ENCODE peak calls at places on chromosomes 11 and 22, in four cellular contexts. W is fibroblast of mammary gland, P is cardiac fibroblast, I is foreskin fibroblast. D is an unnamed sample.

GRCh38 chr11:14308114-14308896 is 50.7 kb downstream of the RRAS2 start:
- DNase-seq in I (peak), W (peak), P (peak), D (no peak)

GRCh38 chr11:132685174-132685611 is 847.1 kb downstream of the OPCML start:
- DNase-seq in I (peak), P (peak), W (no peak), D (peak)

GRCh38 chr11:116646191-116646590 is 126.6 kb downstream of the BUD13 start:
- DNase-seq in W (no peak), I (no peak), P (no peak), D (no peak)

GRCh38 chr11:59706518-59707285 is 6.9 kb downstream of the OR10V1 start:
- DNase-seq in P (peak), I (peak), W (peak), D (peak)

GRCh38 chr22:45934659-45935341 is 42.2 kb downstream of the WNT7B start:
- DNase-seq in I (peak), P (peak), W (peak), D (peak)

GRCh38 chr11:50164050-50164449 is 131.4 kb downstream of the OR4C45 start:
- DNase-seq in P (no peak), W (no peak), I (no peak), D (no peak)

GRCh38 chr22:50696251-50696798 is 23.7 kb downstream of the SHANK3 start:
- DNase-seq in P (no peak), I (no peak), W (no peak), D (no peak)

GRCh38 chr11:118241191-118242098 is 10.7 kb downstream of the MPZL3 start:
- DNase-seq in I (no peak), W (no peak), P (peak), D (no peak)

GRCh38 chr11:33724644-33725035 is 11.6 kb downstream of the CD59 start:
- DNase-seq in I (peak), P (peak), W (peak), D (no peak)

GRCh38 chr11:12237381-12237784 is 127.0 kb downstream of the MICAL2 start:
- DNase-seq in I (no peak), W (no peak), P (no peak), D (no peak)

GRCh38 chr11:69948256-69949141 is 129.3 kb upstream of the FGF3 start:
- DNase-seq in I (peak), P (peak), W (no peak), D (no peak)

DNA sequence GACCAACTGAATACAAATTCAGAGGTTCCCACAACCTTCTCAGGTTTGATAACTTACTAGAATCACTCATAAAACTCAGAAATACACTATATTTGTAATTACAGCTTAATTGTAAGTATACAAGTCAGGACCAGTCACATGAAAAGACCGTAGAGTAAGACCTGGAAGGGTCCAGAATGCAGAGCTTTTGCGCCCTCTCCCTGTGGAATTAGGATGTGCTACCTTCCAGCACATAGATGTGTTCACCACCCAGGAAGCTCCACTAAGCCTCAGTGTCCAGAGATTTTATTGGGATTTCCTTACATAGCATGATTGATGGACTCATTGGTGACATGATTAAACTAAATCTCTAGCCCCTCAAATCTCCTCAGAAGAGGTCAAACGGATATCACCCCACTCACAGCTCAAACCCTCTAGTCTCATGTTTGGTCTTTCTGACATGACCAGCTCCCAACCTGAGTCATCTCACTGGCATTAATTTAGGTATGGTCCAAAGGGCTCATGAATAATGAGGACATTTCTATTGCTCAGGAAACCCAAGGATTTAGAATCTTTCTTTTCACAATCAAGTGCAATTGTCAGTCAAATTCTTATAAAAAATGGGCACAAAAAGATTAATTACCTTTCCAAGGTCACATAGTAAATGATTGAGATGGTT is 77.2 kb upstream of the UBASH3B start:
- DNase-seq in P (no peak), W (peak), I (peak), D (no peak)
- TF ChIP-seq CTCF in P (no peak), W (peak), I (no peak), D (no peak)

GRCh38 chr22:37273846-37274225 is 8.5 kb upstream of the CYTH4 start:
- DNase-seq in P (no peak), I (no peak), W (no peak), D (no peak)

GRCh38 chr22:37273126-37273845 is 9.0 kb upstream of the CYTH4 start:
- DNase-seq in P (peak), W (peak), I (peak), D (no peak)

GRCh38 chr22:37275622-37276021 is 6.7 kb upstream of the CYTH4 start:
- DNase-seq in W (no peak), P (no peak), I (no peak), D (no peak)

GRCh38 chr22:37275134-37275533 is 7.2 kb upstream of the CYTH4 start:
- DNase-seq in P (no peak), W (no peak), I (no peak), D (no peak)

DNA sequence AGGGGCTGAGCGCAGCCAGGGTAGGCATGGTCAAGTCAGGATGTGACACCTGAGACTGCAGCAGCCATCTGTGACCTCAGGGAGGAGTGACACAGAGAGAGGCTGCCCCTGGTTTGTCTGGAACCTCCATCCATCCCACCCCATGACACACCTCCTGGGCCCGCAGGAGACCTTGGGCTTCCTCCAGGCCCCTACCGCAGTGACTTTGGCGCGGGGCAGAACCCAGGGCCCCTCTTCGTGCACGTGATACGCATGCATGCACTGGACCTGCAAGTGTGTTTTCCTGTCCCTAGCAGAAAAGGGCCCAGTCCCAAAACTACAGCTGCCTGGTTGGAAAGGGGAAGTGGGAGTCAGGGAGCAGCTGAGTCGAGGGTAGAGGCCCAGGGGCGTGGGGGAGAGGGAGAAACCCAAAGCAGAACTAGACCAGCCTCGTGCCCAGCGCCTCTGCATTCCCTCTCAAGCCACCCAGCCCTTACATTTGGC is 7.9 kb upstream of the CYTH4 start:
- DNase-seq in W (no peak), P (no peak), I (no peak), D (no peak)
- TF ChIP-seq CTCF in W (no peak), P (no peak), I (no peak), D (no peak)

GRCh38 chr11:131217313-131218297 is 152.8 kb upstream of the NTM start:
- DNase-seq in W (peak), I (peak), P (peak), D (no peak)
- TF ChIP-seq CTCF in W (peak), I (peak), P (peak), D (peak)

GRCh38 chr11:36399745-36400144 is 103.7 kb downstream of the PRR5L start:
- DNase-seq in I (no peak), W (no peak), P (no peak), D (no peak)
- TF ChIP-seq CTCF in I (no peak), W (no peak), P (no peak), D (no peak)

GRCh38 chr11:67353317-67354313 is at the start of gene POLD4:
- DNase-seq in P (peak), W (peak), I (peak), D (peak)

GRCh38 chr11:67355794-67356550 is 2.6 kb upstream of the POLD4 start:
- DNase-seq in P (no peak), W (no peak), I (no peak), D (no peak)

GRCh38 chr11:67352546-67353316 is 615 bp downstream of the POLD4 start:
- DNase-seq in I (peak), W (no peak), P (peak), D (no peak)

GRCh38 chr11:67355023-67355793 is 1.9 kb upstream of the POLD4 start:
- DNase-seq in I (peak), W (no peak), P (no peak), D (no peak)

GRCh38 chr11:67354314-67355022 is 1.1 kb upstream of the POLD4 start:
- DNase-seq in P (peak), I (peak), W (peak), D (peak)
- TF ChIP-seq CTCF in P (peak), I (peak), W (peak), D (peak)

GRCh38 chr11:534592-535518 is 521 bp downstream of the HRAS start:
- DNase-seq in W (no peak), P (peak), I (peak), D (no peak)
- TF ChIP-seq CTCF in W (no peak), P (no peak), I (no peak), D (no peak)

D was measured in AG09309.